ENCODE peak calls at places on chromosomes 2 and 18, in seven cellular contexts. One of them, this sample, is unnamed. For H3K4me1, the result is how much of the 10 kb centered on the place peaks cover.

GRCh38 chr2:8633735-8634313 is 48.0 kb upstream of the ID2 start:
- DNase-seq in thoracic aorta: no peak
- DNase-seq in trophoblast cell: no peak
- DNase-seq in upper lobe of right lung: peak
- DNase-seq in prostate gland: no peak
- DNase-seq in GM23338: no peak
- DNase-seq in OCI-LY7: no peak
- DNase-seq in this sample: no peak

GRCh38 chr2:190530211-190530639 is 4.3 kb downstream of the NEMP2 start:
- DNase-seq in thoracic aorta: no peak
- DNase-seq in trophoblast cell: no peak
- DNase-seq in upper lobe of right lung: no peak
- DNase-seq in prostate gland: no peak
- DNase-seq in GM23338: no peak
- DNase-seq in OCI-LY7: no peak
- DNase-seq in this sample: no peak

GRCh38 chr2:235917506-235917905 is 250.7 kb downstream of the GBX2 start:
- DNase-seq in thoracic aorta: no peak
- DNase-seq in trophoblast cell: no peak
- DNase-seq in upper lobe of right lung: no peak
- DNase-seq in prostate gland: no peak
- DNase-seq in GM23338: no peak
- DNase-seq in OCI-LY7: no peak
- DNase-seq in this sample: no peak

GRCh38 chr2:65416945-65417344 is 15.5 kb downstream of the SPRED2 start:
- DNase-seq in thoracic aorta: no peak
- DNase-seq in trophoblast cell: no peak
- DNase-seq in upper lobe of right lung: no peak
- DNase-seq in prostate gland: peak
- DNase-seq in GM23338: no peak
- DNase-seq in OCI-LY7: peak
- DNase-seq in this sample: no peak

GRCh38 chr2:180003566-180003965 is 3.5 kb downstream of the CWC22 start:
- DNase-seq in thoracic aorta: no peak
- DNase-seq in trophoblast cell: peak
- DNase-seq in upper lobe of right lung: no peak
- DNase-seq in prostate gland: no peak
- DNase-seq in GM23338: no peak
- DNase-seq in OCI-LY7: no peak
- DNase-seq in this sample: no peak

GRCh38 chr2:3105814-3106569 is 271.6 kb downstream of the EIPR1 start:
- DNase-seq in thoracic aorta: no peak
- DNase-seq in trophoblast cell: no peak
- DNase-seq in upper lobe of right lung: peak
- DNase-seq in prostate gland: no peak
- DNase-seq in GM23338: peak
- DNase-seq in OCI-LY7: no peak
- DNase-seq in this sample: no peak

GRCh38 chr2:24164416-24164973 is 10.4 kb upstream of the FAM228A start:
- DNase-seq in thoracic aorta: no peak
- DNase-seq in trophoblast cell: peak
- DNase-seq in upper lobe of right lung: peak
- DNase-seq in prostate gland: no peak
- DNase-seq in GM23338: peak
- DNase-seq in OCI-LY7: peak
- DNase-seq in this sample: no peak

GRCh38 chr2:191614759-191615158 is 63.2 kb upstream of the NABP1 start:
- DNase-seq in thoracic aorta: no peak
- DNase-seq in trophoblast cell: peak
- DNase-seq in upper lobe of right lung: no peak
- DNase-seq in prostate gland: no peak
- DNase-seq in GM23338: no peak
- DNase-seq in OCI-LY7: no peak
- DNase-seq in this sample: no peak

GRCh38 chr2:154900963-154901517 is 202.5 kb downstream of the KCNJ3 start:
- DNase-seq in thoracic aorta: no peak
- DNase-seq in trophoblast cell: no peak
- DNase-seq in upper lobe of right lung: no peak
- DNase-seq in prostate gland: no peak
- DNase-seq in GM23338: no peak
- DNase-seq in OCI-LY7: no peak
- DNase-seq in this sample: no peak

GRCh38 chr2:171430516-171431410 is 3.0 kb downstream of the METTL8 start:
- DNase-seq in thoracic aorta: no peak
- DNase-seq in trophoblast cell: no peak
- DNase-seq in upper lobe of right lung: no peak
- DNase-seq in prostate gland: no peak
- DNase-seq in GM23338: no peak
- DNase-seq in OCI-LY7: peak
- DNase-seq in this sample: no peak

GRCh38 chr2:241833938-241834852 is 24.5 kb downstream of the PDCD1 start:
- DNase-seq in thoracic aorta: no peak
- DNase-seq in trophoblast cell: no peak
- DNase-seq in upper lobe of right lung: no peak
- DNase-seq in prostate gland: no peak
- DNase-seq in GM23338: no peak
- DNase-seq in OCI-LY7: no peak
- DNase-seq in this sample: peak

GRCh38 chr2:120441744-120442471 is 96.0 kb downstream of the INHBB start:
- DNase-seq in thoracic aorta: no peak
- DNase-seq in trophoblast cell: no peak
- DNase-seq in upper lobe of right lung: peak
- DNase-seq in prostate gland: peak
- DNase-seq in GM23338: peak
- DNase-seq in OCI-LY7: no peak
- DNase-seq in this sample: peak

GRCh38 chr2:236862961-236863728 is 222.5 kb upstream of the COPS8 start:
- DNase-seq in thoracic aorta: no peak
- DNase-seq in trophoblast cell: peak
- DNase-seq in upper lobe of right lung: no peak
- DNase-seq in prostate gland: no peak
- DNase-seq in GM23338: no peak
- DNase-seq in OCI-LY7: no peak
- DNase-seq in this sample: no peak

GRCh38 chr18:46917108-46917807 is at the start of the genes KATNAL2 and PIAS2:
- DNase-seq in thoracic aorta: peak
- DNase-seq in trophoblast cell: peak
- DNase-seq in upper lobe of right lung: peak
- DNase-seq in prostate gland: peak
- DNase-seq in GM23338: peak
- DNase-seq in OCI-LY7: peak
- DNase-seq in this sample: peak

GRCh38 chr2:158795110-158795924 is at the start of gene DAPL1:
- DNase-seq in thoracic aorta: no peak
- DNase-seq in trophoblast cell: no peak
- DNase-seq in upper lobe of right lung: no peak
- DNase-seq in prostate gland: no peak
- DNase-seq in GM23338: peak
- DNase-seq in OCI-LY7: no peak
- DNase-seq in this sample: no peak

GRCh38 chr18:70330887-70331286 is 42.0 kb downstream of the SOCS6 start:
- DNase-seq in thoracic aorta: no peak
- DNase-seq in trophoblast cell: no peak
- DNase-seq in upper lobe of right lung: no peak
- DNase-seq in prostate gland: no peak
- DNase-seq in GM23338: peak
- DNase-seq in OCI-LY7: no peak
- DNase-seq in this sample: no peak

GRCh38 chr2:201127570-201127969 is 11.6 kb downstream of the CFLAR start:
- DNase-seq in thoracic aorta: no peak
- DNase-seq in trophoblast cell: no peak
- DNase-seq in upper lobe of right lung: no peak
- DNase-seq in prostate gland: no peak
- DNase-seq in GM23338: no peak
- DNase-seq in OCI-LY7: peak
- DNase-seq in this sample: no peak

GRCh38 chr2:75065402-75066008 is 107.1 kb downstream of the POLE4 start:
- DNase-seq in thoracic aorta: no peak
- DNase-seq in trophoblast cell: no peak
- DNase-seq in upper lobe of right lung: no peak
- DNase-seq in prostate gland: no peak
- DNase-seq in GM23338: no peak
- DNase-seq in OCI-LY7: no peak
- DNase-seq in this sample: no peak

GRCh38 chr2:154637426-154637825 is 61.1 kb upstream of the KCNJ3 start:
- DNase-seq in thoracic aorta: no peak
- DNase-seq in trophoblast cell: no peak
- DNase-seq in upper lobe of right lung: no peak
- DNase-seq in prostate gland: no peak
- DNase-seq in GM23338: no peak
- DNase-seq in OCI-LY7: no peak
- DNase-seq in this sample: no peak

GRCh38 chr2:58204195-58204959 is 36.7 kb downstream of the FANCL start:
- DNase-seq in thoracic aorta: no peak
- DNase-seq in trophoblast cell: no peak
- DNase-seq in upper lobe of right lung: no peak
- DNase-seq in prostate gland: no peak
- DNase-seq in GM23338: no peak
- DNase-seq in OCI-LY7: no peak
- DNase-seq in this sample: no peak

GRCh38 chr2:202760848-202761247 is 110.7 kb downstream of the ICA1L start:
- DNase-seq in thoracic aorta: no peak
- DNase-seq in trophoblast cell: no peak
- DNase-seq in upper lobe of right lung: no peak
- DNase-seq in prostate gland: no peak
- DNase-seq in GM23338: no peak
- DNase-seq in OCI-LY7: no peak
- DNase-seq in this sample: no peak

GRCh38 chr2:159035790-159036411 is 67.5 kb downstream of the TANC1 start:
- DNase-seq in thoracic aorta: no peak
- DNase-seq in trophoblast cell: peak
- DNase-seq in upper lobe of right lung: no peak
- DNase-seq in prostate gland: peak
- DNase-seq in GM23338: peak
- DNase-seq in OCI-LY7: peak
- DNase-seq in this sample: no peak

DNA sequence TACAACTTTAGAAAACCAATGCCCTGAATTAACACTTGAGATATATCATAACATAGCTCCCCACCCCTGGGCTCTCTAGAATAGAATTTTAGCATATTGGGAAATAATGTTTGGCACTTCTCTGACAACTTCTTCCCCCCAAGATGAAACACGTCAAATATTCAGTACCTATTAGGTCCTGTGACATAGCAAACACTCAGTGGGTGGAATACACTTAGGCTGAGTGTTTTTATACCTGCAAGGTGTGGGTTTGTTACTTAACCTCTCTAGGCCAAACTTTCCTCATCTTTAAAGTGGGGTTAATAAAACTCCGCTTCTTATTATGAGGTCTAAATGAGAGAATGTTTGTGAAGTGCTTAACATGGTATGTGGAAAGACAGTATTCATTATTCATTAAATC is 56.1 kb downstream of the LAMA3 start:
- DNase-seq in thoracic aorta: no peak
- DNase-seq in trophoblast cell: no peak
- DNase-seq in upper lobe of right lung: no peak
- DNase-seq in prostate gland: no peak
- DNase-seq in GM23338: no peak
- DNase-seq in OCI-LY7: no peak
- DNase-seq in this sample: no peak
- H3K4me1 ChIP-seq in thoracic aorta: under half
- H3K4me1 ChIP-seq in trophoblast cell: under half
- H3K4me1 ChIP-seq in upper lobe of right lung: under half
- H3K4me1 ChIP-seq in prostate gland: under half
- H3K4me1 ChIP-seq in GM23338: under half
- H3K4me1 ChIP-seq in OCI-LY7: under half
- H3K4me1 ChIP-seq in this sample: under half

DNA sequence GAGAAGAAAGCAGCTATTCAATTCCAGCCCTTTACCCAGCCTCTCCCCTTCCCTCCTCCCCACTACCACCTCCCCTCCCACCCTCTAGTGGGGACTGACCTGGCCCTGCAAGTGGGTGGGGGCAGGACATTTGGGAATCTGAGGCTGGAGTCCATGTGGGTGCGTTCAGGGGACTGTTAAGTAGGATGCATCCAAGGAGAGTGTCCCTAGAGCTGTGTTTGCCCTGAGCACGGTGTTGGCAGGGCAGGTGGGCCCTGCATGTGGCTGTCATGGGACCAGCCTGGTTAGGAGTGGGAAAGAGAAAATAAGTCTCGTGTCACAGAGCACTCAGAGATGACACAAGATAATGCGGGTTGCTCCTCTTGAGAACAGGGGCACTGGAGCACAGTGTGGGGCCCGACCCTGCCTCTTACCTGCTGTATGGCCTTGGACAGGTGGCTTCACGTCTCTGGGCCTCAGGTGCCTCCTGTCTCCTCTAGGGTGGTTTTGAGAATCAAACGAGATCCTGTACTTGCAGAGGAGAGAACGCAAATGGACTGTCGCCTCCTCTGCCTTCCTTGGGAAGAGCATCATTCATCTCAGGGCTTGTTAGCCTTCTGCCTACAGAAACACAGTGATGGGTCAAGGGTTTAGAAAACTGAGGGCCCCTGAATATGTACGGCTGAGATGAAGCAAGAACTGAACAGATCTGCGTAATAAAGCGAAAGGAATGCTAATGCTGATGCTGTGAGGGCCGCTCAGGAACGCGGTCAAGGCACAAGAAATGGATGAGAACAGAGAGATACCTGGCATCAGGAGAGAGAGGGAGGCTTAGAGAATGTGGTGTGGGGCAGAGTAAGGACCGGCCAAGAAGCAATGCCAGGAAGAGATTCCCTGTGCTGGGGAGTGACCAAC is 187.7 kb upstream of the HAAO start:
- DNase-seq in thoracic aorta: no peak
- DNase-seq in trophoblast cell: no peak
- DNase-seq in upper lobe of right lung: peak
- DNase-seq in prostate gland: no peak
- DNase-seq in GM23338: no peak
- DNase-seq in OCI-LY7: no peak
- DNase-seq in this sample: peak
- H3K4me1 ChIP-seq in thoracic aorta: under half
- H3K4me1 ChIP-seq in trophoblast cell: under half
- H3K4me1 ChIP-seq in upper lobe of right lung: under half
- H3K4me1 ChIP-seq in prostate gland: under half
- H3K4me1 ChIP-seq in GM23338: under half
- H3K4me1 ChIP-seq in OCI-LY7: under half
- H3K4me1 ChIP-seq in this sample: under half

GRCh38 chr2:55025627-55026026 is 24.6 kb downstream of the RTN4 start:
- DNase-seq in thoracic aorta: no peak
- DNase-seq in trophoblast cell: peak
- DNase-seq in upper lobe of right lung: no peak
- DNase-seq in prostate gland: no peak
- DNase-seq in GM23338: no peak
- DNase-seq in OCI-LY7: no peak
- DNase-seq in this sample: no peak
- H3K4me1 ChIP-seq in thoracic aorta: half or more
- H3K4me1 ChIP-seq in trophoblast cell: under half
- H3K4me1 ChIP-seq in upper lobe of right lung: under half
- H3K4me1 ChIP-seq in prostate gland: under half
- H3K4me1 ChIP-seq in GM23338: half or more
- H3K4me1 ChIP-seq in OCI-LY7: under half
- H3K4me1 ChIP-seq in this sample: under half

DNA sequence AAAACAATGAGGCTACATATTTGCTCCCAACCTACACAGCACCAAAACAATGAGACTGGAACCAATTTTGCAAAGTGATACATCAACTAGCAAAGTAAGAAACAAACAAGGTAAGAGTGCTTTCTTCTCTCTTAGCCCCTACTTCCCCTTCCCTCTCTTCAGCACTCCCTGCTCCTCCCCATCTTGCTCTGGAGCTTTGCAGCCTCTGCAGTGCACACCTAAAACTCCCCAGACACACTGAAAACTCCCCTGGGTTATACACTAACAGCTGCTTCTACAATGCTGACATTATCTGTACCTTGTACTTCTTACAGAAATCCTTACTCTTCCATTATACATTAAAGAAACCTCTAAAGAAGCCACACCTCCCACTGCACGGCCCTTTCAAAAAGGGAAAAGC is 93.7 kb downstream of the RBMS1 start:
- DNase-seq in thoracic aorta: no peak
- DNase-seq in trophoblast cell: no peak
- DNase-seq in upper lobe of right lung: no peak
- DNase-seq in prostate gland: no peak
- DNase-seq in GM23338: peak
- DNase-seq in OCI-LY7: no peak
- DNase-seq in this sample: no peak
- H3K4me1 ChIP-seq in thoracic aorta: half or more
- H3K4me1 ChIP-seq in trophoblast cell: under half
- H3K4me1 ChIP-seq in upper lobe of right lung: half or more
- H3K4me1 ChIP-seq in prostate gland: under half
- H3K4me1 ChIP-seq in GM23338: half or more
- H3K4me1 ChIP-seq in OCI-LY7: half or more
- H3K4me1 ChIP-seq in this sample: half or more

This sample was measured in tibial nerve.